ENCODE peak calls at places on chromosomes 11 and 22, in six cellular contexts. One of them, this sample, is unnamed.

GRCh38 chr11:47213985-47214564 is 699 bp upstream of the DDB2 start:
- DNase-seq in ACHN: peak
- DNase-seq in C1 segment of cervical spinal cord: peak
- DNase-seq in activated effector memory CD4-positive, alpha-beta T cell treated with anti-CD3 and anti-CD28 coated beads, Interleukin-2, amount 50 U/mL, for 16 hours: peak
- DNase-seq in HFFc6: peak
- DNase-seq in breast epithelium: peak
- DNase-seq in this sample: peak

GRCh38 chr11:72869845-72870244 is 55.6 kb downstream of the ATG16L2 start:
- DNase-seq in ACHN: peak
- DNase-seq in C1 segment of cervical spinal cord: no peak
- DNase-seq in activated effector memory CD4-positive, alpha-beta T cell treated with anti-CD3 and anti-CD28 coated beads, Interleukin-2, amount 50 U/mL, for 16 hours: no peak
- DNase-seq in HFFc6: no peak
- DNase-seq in breast epithelium: no peak
- DNase-seq in this sample: no peak

GRCh38 chr22:17119481-17120202 is 1.5 kb downstream of the TMEM121B start:
- DNase-seq in ACHN: peak
- DNase-seq in C1 segment of cervical spinal cord: no peak
- DNase-seq in activated effector memory CD4-positive, alpha-beta T cell treated with anti-CD3 and anti-CD28 coated beads, Interleukin-2, amount 50 U/mL, for 16 hours: no peak
- DNase-seq in HFFc6: no peak
- DNase-seq in breast epithelium: no peak
- DNase-seq in this sample: peak

GRCh38 chr11:96112192-96113099 is 188.5 kb upstream of the MTMR2 start:
- DNase-seq in ACHN: no peak
- DNase-seq in C1 segment of cervical spinal cord: no peak
- DNase-seq in activated effector memory CD4-positive, alpha-beta T cell treated with anti-CD3 and anti-CD28 coated beads, Interleukin-2, amount 50 U/mL, for 16 hours: no peak
- DNase-seq in HFFc6: no peak
- DNase-seq in breast epithelium: no peak
- DNase-seq in this sample: no peak

GRCh38 chr11:119481021-119481666 is 58.2 kb upstream of the THY1 start:
- DNase-seq in ACHN: peak
- DNase-seq in C1 segment of cervical spinal cord: peak
- DNase-seq in activated effector memory CD4-positive, alpha-beta T cell treated with anti-CD3 and anti-CD28 coated beads, Interleukin-2, amount 50 U/mL, for 16 hours: peak
- DNase-seq in HFFc6: peak
- DNase-seq in breast epithelium: peak
- DNase-seq in this sample: peak

GRCh38 chr11:74024630-74025029 is 15.7 kb upstream of the UCP3 start:
- DNase-seq in ACHN: peak
- DNase-seq in C1 segment of cervical spinal cord: no peak
- DNase-seq in activated effector memory CD4-positive, alpha-beta T cell treated with anti-CD3 and anti-CD28 coated beads, Interleukin-2, amount 50 U/mL, for 16 hours: no peak
- DNase-seq in HFFc6: peak
- DNase-seq in breast epithelium: no peak
- DNase-seq in this sample: no peak

GRCh38 chr11:120391297-120391696 is 55.1 kb downstream of the ARHGEF12 start:
- DNase-seq in ACHN: no peak
- DNase-seq in C1 segment of cervical spinal cord: peak
- DNase-seq in activated effector memory CD4-positive, alpha-beta T cell treated with anti-CD3 and anti-CD28 coated beads, Interleukin-2, amount 50 U/mL, for 16 hours: no peak
- DNase-seq in HFFc6: no peak
- DNase-seq in breast epithelium: no peak
- DNase-seq in this sample: no peak

GRCh38 chr11:95306816-95307215 is 75.8 kb upstream of the SESN3 start:
- DNase-seq in ACHN: no peak
- DNase-seq in C1 segment of cervical spinal cord: no peak
- DNase-seq in activated effector memory CD4-positive, alpha-beta T cell treated with anti-CD3 and anti-CD28 coated beads, Interleukin-2, amount 50 U/mL, for 16 hours: no peak
- DNase-seq in HFFc6: no peak
- DNase-seq in breast epithelium: no peak
- DNase-seq in this sample: no peak

GRCh38 chr11:125464266-125464662 is 31.8 kb downstream of the FEZ1 start:
- DNase-seq in ACHN: peak
- DNase-seq in C1 segment of cervical spinal cord: peak
- DNase-seq in activated effector memory CD4-positive, alpha-beta T cell treated with anti-CD3 and anti-CD28 coated beads, Interleukin-2, amount 50 U/mL, for 16 hours: no peak
- DNase-seq in HFFc6: no peak
- DNase-seq in breast epithelium: no peak
- DNase-seq in this sample: no peak

This sample was measured in caudate nucleus.